ENCODE peak calls at places on chromosome 18, in eight cellular contexts. H is stomach, X is aorta, V is cardiac muscle cell, C is small intestine, D is colonic mucosa, J is body of pancreas, F is AG04450. E is an unnamed sample.

GRCh38 chr18:50748243-50749229 is 71.3 kb downstream of the MRO start:
- DNase-seq in H (no peak), X (no peak), V (peak; percentile 21), C (peak; percentile 9), D (no peak), J (no peak), F (no peak), E (no peak)

GRCh38 chr18:39604836-39605235 is 2039.2 kb upstream of the CELF4 start:
- DNase-seq in H (no peak), X (no peak), V (peak; percentile 72), C (no peak), D (no peak), J (no peak), F (no peak), E (no peak)

GRCh38 chr18:45063246-45064038 is 382.8 kb downstream of the SETBP1 start:
- DNase-seq in H (no peak), X (no peak), V (no peak), C (no peak), D (no peak), J (no peak), F (no peak), E (no peak)

GRCh38 chr18:24831871-24832665 is 371.6 kb downstream of the HRH4 start:
- DNase-seq in H (no peak), X (no peak), V (no peak), C (no peak), D (no peak), J (no peak), F (no peak), E (no peak)

GRCh38 chr18:55337908-55338521 is 250.0 kb downstream of the TCF4 start:
- DNase-seq in H (no peak), X (no peak), V (no peak), C (no peak), D (no peak), J (no peak), F (no peak), E (no peak)

GRCh38 chr18:77164762-77165485 is 32.3 kb upstream of the MBP start:
- DNase-seq in H (no peak), X (no peak), V (no peak), C (no peak), D (no peak), J (no peak), F (no peak), E (no peak)

GRCh38 chr18:28459587-28459986 is 282.7 kb upstream of the CDH2 start:
- DNase-seq in H (no peak), X (no peak), V (peak; percentile 19), C (no peak), D (no peak), J (no peak), F (no peak), E (no peak)

GRCh38 chr18:21361297-21361880 is 119.4 kb downstream of the GREB1L start:
- DNase-seq in H (no peak), X (no peak), V (no peak), C (no peak), D (no peak), J (no peak), F (no peak), E (no peak)

GRCh38 chr18:5628512-5629255 is 84.9 kb upstream of the EPB41L3 start:
- DNase-seq in H (peak; percentile 31), X (peak; percentile 85), V (peak; percentile 58), C (peak; percentile 93), D (peak; percentile 82), J (peak; percentile 56), F (no peak), E (no peak)

GRCh38 chr18:22538463-22538862 is 120.7 kb upstream of the CTAGE1 start:
- DNase-seq in H (no peak), X (no peak), V (no peak), C (no peak), D (no peak), J (no peak), F (no peak), E (no peak)

GRCh38 chr18:10378688-10379465 is 75.6 kb upstream of the APCDD1 start:
- DNase-seq in H (no peak), X (no peak), V (no peak), C (no peak), D (no peak), J (no peak), F (no peak), E (no peak)

GRCh38 chr18:52339891-52340371 is at the start of gene DCC:
- DNase-seq in H (peak; percentile 38), X (no peak), V (peak; percentile 49), C (peak; percentile 32), D (peak; percentile 24), J (peak; percentile 69), F (peak; percentile 15), E (no peak)

GRCh38 chr18:21386523-21387240 is 144.7 kb downstream of the GREB1L start:
- DNase-seq in H (no peak), X (no peak), V (no peak), C (no peak), D (no peak), J (no peak), F (no peak), E (no peak)

GRCh38 chr18:39434223-39434622 is 1868.6 kb upstream of the CELF4 start:
- DNase-seq in H (no peak), X (no peak), V (peak; percentile 43), C (no peak), D (no peak), J (no peak), F (no peak), E (no peak)

GRCh38 chr18:32158108-32158624 is 31.7 kb upstream of the MEP1B start:
- DNase-seq in H (peak; percentile 83), X (peak; percentile 89), V (peak; percentile 92), C (peak; percentile 96), D (peak; percentile 89), J (peak; percentile 85), F (peak; percentile 72), E (peak; percentile 67)

DNA sequence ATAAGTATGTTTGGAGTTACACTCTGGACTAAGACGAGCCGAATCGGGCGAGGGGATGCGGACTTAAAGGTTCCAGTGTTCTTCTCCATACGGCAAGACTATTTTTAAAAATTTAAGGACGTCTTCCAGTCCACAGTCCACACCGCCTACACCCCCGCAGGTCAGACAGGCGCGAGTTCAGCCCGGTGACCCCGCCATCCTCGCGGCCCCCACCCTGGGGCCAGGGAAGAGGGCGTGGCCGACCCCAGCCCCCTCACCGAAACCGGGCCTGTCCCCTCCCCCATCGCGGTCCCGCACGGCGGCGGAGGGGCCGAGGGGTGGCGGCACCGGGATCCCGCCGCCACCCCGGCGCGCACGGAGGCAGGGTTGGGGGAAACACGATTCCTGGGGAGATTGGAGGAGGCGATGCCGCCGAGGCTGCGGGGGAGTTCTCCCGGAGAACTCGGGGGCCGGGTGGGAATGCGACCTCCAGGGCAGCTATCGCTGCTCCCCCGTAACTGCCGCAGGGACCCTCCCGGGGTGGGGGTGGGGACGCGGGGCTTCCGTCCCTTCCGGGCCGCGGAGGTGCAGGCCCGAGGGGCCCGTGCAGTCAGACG is 24.6 kb upstream of the SMAD7 start:
- DNase-seq in H (no peak), X (no peak), V (no peak), C (no peak), D (no peak), J (peak; percentile 34), F (no peak), E (no peak)
- H3K4me3 ChIP-seq in H (peak overlapping the region; percentile 65), X (peak overlapping the region; percentile 75), V (peak overlapping the region; percentile 57), C (peak overlapping the region; percentile 82), D (peak overlapping the region; percentile 46), J (peak overlapping the region; percentile 30), F (peak overlapping the region; percentile 64), E (peak overlapping the region; percentile 48)

GRCh38 chr18:79570266-79571201 is 109.1 kb upstream of the CTDP1 start:
- DNase-seq in H (no peak), X (peak; percentile 46), V (peak; percentile 23), C (no peak), D (peak; percentile 16), J (peak; percentile 1), F (peak; percentile 27), E (peak; percentile 1)
- H3K27me3 ChIP-seq in H (no peaks in the 10 kb centered on the region), X (no peaks in the 10 kb centered on the region), V (no peaks in the 10 kb centered on the region), C (no peaks in the 10 kb centered on the region), D (no peaks in the 10 kb centered on the region), J (peaks cover 5% of the 10 kb centered on the region), F (no peaks in the 10 kb centered on the region), E (no peaks in the 10 kb centered on the region)

GRCh38 chr18:75227535-75227934 is 16.9 kb downstream of the TSHZ1 start:
- DNase-seq in H (no peak), X (no peak), V (peak; percentile 23), C (peak; percentile 80), D (no peak), J (no peak), F (no peak), E (no peak)

GRCh38 chr18:75226301-75226955 is 15.8 kb downstream of the TSHZ1 start:
- DNase-seq in H (no peak), X (no peak), V (peak; percentile 13), C (peak; percentile 66), D (no peak), J (no peak), F (no peak), E (no peak)

GRCh38 chr18:75229437-75229836 is 18.8 kb downstream of the TSHZ1 start:
- DNase-seq in H (no peak), X (no peak), V (no peak), C (no peak), D (no peak), J (no peak), F (no peak), E (no peak)

GRCh38 chr18:75228967-75229366 is 18.4 kb downstream of the TSHZ1 start:
- DNase-seq in H (no peak), X (no peak), V (no peak), C (no peak), D (no peak), J (no peak), F (no peak), E (no peak)

GRCh38 chr18:75226956-75227316 is 16.3 kb downstream of the TSHZ1 start:
- DNase-seq in H (no peak), X (no peak), V (no peak), C (no peak), D (no peak), J (no peak), F (no peak), E (no peak)
- H3K4me3 ChIP-seq in H (peak overlapping the region; percentile 26), X (peak overlapping the region; percentile 32), V (no peak overlapping the region), C (peak overlapping the region; percentile 49), D (no peak overlapping the region), J (no peak overlapping the region), F (peak overlapping the region; percentile 46), E (no peak overlapping the region)

GRCh38 chr18:74539289-74539688 is 5.0 kb downstream of the CNDP1 start:
- DNase-seq in H (peak; percentile 21), X (no peak), V (no peak), C (no peak), D (peak; percentile 7), J (no peak), F (no peak), E (no peak)
- H3K27me3 ChIP-seq in H (no peaks in the 10 kb centered on the region), X (no peaks in the 10 kb centered on the region), V (no peaks in the 10 kb centered on the region), C (no peaks in the 10 kb centered on the region), D (no peaks in the 10 kb centered on the region), J (no peaks in the 10 kb centered on the region), F (peaks cover 12% of the 10 kb centered on the region), E (no peaks in the 10 kb centered on the region)

GRCh38 chr18:26655010-26655613 is 106.8 kb upstream of the KCTD1 start:
- DNase-seq in H (no peak), X (no peak), V (peak; percentile 20), C (no peak), D (peak; percentile 21), J (no peak), F (no peak), E (no peak)
- H3K4me3 ChIP-seq in H (peak overlapping the region; percentile 76), X (no peak overlapping the region), V (peak overlapping the region; percentile 69), C (no peak overlapping the region), D (no peak overlapping the region), J (no peak overlapping the region), F (no peak overlapping the region), E (no peak overlapping the region)

E was measured in CD8-positive, alpha-beta T cell.